ENCODE peak calls at places on chromosomes 4 and X, in five cellular contexts. H, J, D, P and G are unnamed samples.

GRCh38 chr4:176433983-176434382 is 114.2 kb downstream of the SPCS3 start:
- DNase-seq in D (no peak), P (no peak), J (no peak), H (no peak), G (no peak)

GRCh38 chr4:151302432-151302831 is 23.0 kb downstream of the SH3D19 start:
- DNase-seq in J (no peak), P (no peak), D (no peak), H (no peak), G (no peak)

GRCh38 chr4:16750882-16751642 is 147.4 kb downstream of the LDB2 start:
- DNase-seq in H (no peak), P (no peak), J (no peak), D (no peak), G (no peak)

GRCh38 chrX:129833153-129834004 is 10.3 kb downstream of the ZDHHC9 start:
- DNase-seq in D (no peak), J (no peak), P (no peak), H (no peak), G (no peak)

GRCh38 chr4:23774932-23775331 is 114.9 kb downstream of the PPARGC1A start:
- DNase-seq in D (no peak), P (no peak), H (no peak), J (no peak), G (no peak)

GRCh38 chr4:147984065-147984777 is 252.3 kb downstream of the ARHGAP10 start:
- DNase-seq in P (no peak), J (no peak), D (peak), H (no peak), G (no peak)

GRCh38 chrX:20519077-20519617 is 252.4 kb upstream of the RPS6KA3 start:
- DNase-seq in J (no peak), P (no peak), H (no peak), D (no peak), G (no peak)

GRCh38 chrX:105190252-105190853 is 30.1 kb downstream of the TEX13A start:
- DNase-seq in D (peak), P (no peak), J (no peak), H (no peak), G (no peak)

GRCh38 chrX:54182864-54183613 is at the start of gene FAM120C:
- DNase-seq in J (peak), H (peak), D (peak), P (peak), G (peak)

GRCh38 chr4:10035130-10035529 is 13.8 kb upstream of the SLC2A9 start:
- DNase-seq in H (no peak), P (no peak), D (no peak), J (no peak), G (no peak)

GRCh38 chrX:155612312-155613224 is at the start of gene TMLHE:
- DNase-seq in D (peak), H (peak), J (peak), P (peak), G (peak)
- TF ChIP-seq POLR2A in D (peak), H (peak), J (no peak), P (peak), G (peak)

GRCh38 chr4:185429660-185430059 is 3.9 kb upstream of the UFSP2 start:
- DNase-seq in D (no peak), J (no peak), P (no peak), H (no peak), G (no peak)

GRCh38 chr4:185424905-185425599 is 712 bp downstream of the UFSP2 start:
- DNase-seq in J (no peak), D (no peak), H (no peak), P (no peak), G (peak)

GRCh38 chr4:185426960-185427688 is 1.4 kb upstream of the UFSP2 start:
- DNase-seq in P (no peak), H (no peak), J (no peak), D (no peak), G (no peak)

GRCh38 chr4:185421366-185422124 is 4.2 kb downstream of the UFSP2 start:
- DNase-seq in D (no peak), H (no peak), P (no peak), J (no peak), G (no peak)

DNA sequence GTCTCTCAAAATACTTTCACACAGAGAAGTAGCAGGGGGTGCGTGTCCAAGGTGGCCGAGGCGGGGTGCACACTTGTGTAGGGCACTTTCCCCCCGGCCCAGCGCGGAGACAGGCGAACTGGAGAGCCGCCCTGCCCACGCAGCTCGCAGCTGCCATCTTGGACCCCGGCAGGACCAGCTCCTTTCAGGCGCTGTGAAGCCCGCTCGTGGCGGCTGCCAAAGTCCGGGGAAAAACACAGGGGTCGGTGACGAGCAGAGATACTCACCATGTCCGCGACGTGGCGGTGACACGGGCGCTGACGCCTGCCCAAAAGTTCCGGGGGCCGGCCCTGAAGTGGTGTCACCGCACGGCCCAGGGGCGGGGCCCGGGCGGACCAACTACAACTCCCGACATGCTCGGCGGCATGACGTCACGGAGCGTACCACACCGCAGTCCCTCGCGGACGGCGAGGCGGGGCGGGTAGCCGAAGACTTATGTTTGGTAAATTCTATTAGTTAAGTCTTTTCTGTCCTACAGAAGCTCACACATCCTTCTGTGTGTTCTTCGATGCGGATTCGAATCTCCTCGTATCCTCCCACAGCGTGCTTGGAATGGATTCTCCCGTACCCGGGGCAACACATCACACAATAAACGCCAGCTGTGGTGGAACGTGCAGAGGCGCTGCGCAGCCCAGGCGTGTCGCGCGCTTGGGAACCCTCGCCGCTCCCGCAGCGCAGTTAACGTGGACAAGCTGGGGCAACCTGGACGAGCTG is at the start of gene UFSP2:
- DNase-seq in H (peak), J (peak), P (peak), D (peak), G (peak)
- TF ChIP-seq POLR2A in H (peak), J (no peak), P (peak), D (peak), G (peak)

GRCh38 chr4:182969651-182970279 is 52.6 kb upstream of the DCTD start:
- DNase-seq in J (no peak), D (no peak), H (no peak), P (no peak), G (no peak)
- TF ChIP-seq POLR2A in J (no peak), D (no peak), H (no peak), P (no peak), G (no peak)

GRCh38 chr4:100357542-100357941 is 160.3 kb downstream of the EMCN start:
- DNase-seq in H (no peak), D (no peak), J (no peak), P (no peak), G (no peak)
- TF ChIP-seq POLR2A in H (no peak), D (no peak), J (no peak), P (no peak), G (no peak)